ENCODE peak calls at places on chromosomes 16 and 17, in nine cellular contexts. C is prostate gland, K is astrocyte, E is cardiac muscle cell, T is mesothelial cell of epicardium, Q is adrenal gland, D is tibial nerve, G is OCI-LY7, A is HFFc6. N is an unnamed sample.

GRCh38 chr17:63516910-63517824 is 6.0 kb upstream of the KCNH6 start:
- DNase-seq in Q (peak), G (no peak), A (peak), E (peak), T (no peak), K (peak), D (no peak), C (no peak), N (no peak)

GRCh38 chr16:75578725-75579124 is 12.5 kb downstream of the GABARAPL2 start:
- DNase-seq in C (no peak), D (no peak), E (no peak), A (no peak), T (no peak), Q (no peak), K (peak), G (no peak), N (no peak)

GRCh38 chr17:2312736-2313135 is 9.0 kb downstream of the SRR start:
- DNase-seq in G (no peak), Q (no peak), D (no peak), A (no peak), E (no peak), T (no peak), K (no peak), C (no peak), N (no peak)

GRCh38 chr16:22253272-22253671 is 43.9 kb upstream of the POLR3E start:
- DNase-seq in A (no peak), Q (no peak), G (no peak), D (no peak), T (no peak), E (no peak), C (no peak), K (no peak), N (no peak)

GRCh38 chr17:2433696-2434095 is 32.8 kb upstream of the MNT start:
- DNase-seq in T (no peak), A (peak), D (no peak), G (no peak), K (peak), Q (no peak), E (no peak), C (no peak), N (no peak)

GRCh38 chr17:69451416-69452394 is 37.2 kb downstream of the MAP2K6 start:
- DNase-seq in Q (no peak), G (peak), T (no peak), C (no peak), E (no peak), A (no peak), K (no peak), D (no peak), N (no peak)

GRCh38 chr16:12449374-12449773 is 354.3 kb downstream of the CPPED1 start:
- DNase-seq in T (no peak), E (no peak), A (no peak), G (no peak), K (no peak), Q (no peak), D (no peak), C (no peak), N (no peak)

GRCh38 chr17:18117533-18117932 is 9.0 kb downstream of the MYO15A start:
- DNase-seq in C (no peak), E (no peak), G (no peak), Q (no peak), T (no peak), A (no peak), D (no peak), K (no peak), N (no peak)

GRCh38 chr16:73457851-73458250 is 409.9 kb upstream of the ZFHX3 start:
- DNase-seq in E (no peak), A (no peak), Q (no peak), K (no peak), D (no peak), T (no peak), C (no peak), G (no peak), N (no peak)

GRCh38 chr17:1398900-1399299 is 1.1 kb downstream of the YWHAE start:
- DNase-seq in C (peak), D (no peak), T (peak), K (no peak), Q (no peak), A (peak), E (peak), G (peak), N (no peak)

GRCh38 chr16:11347831-11348230 is 2.6 kb downstream of the RMI2 start:
- DNase-seq in T (no peak), G (no peak), E (no peak), Q (no peak), A (no peak), C (no peak), D (no peak), K (no peak), N (no peak)

GRCh38 chr17:78176548-78177025 is 8.2 kb downstream of the SYNGR2 start:
- DNase-seq in C (peak), G (peak), K (no peak), E (peak), Q (peak), T (peak), D (peak), A (peak), N (peak)

GRCh38 chr17:82909322-82909904 is 69.6 kb upstream of the ZNF750 start:
- DNase-seq in K (no peak), A (no peak), E (no peak), D (no peak), G (no peak), C (no peak), Q (no peak), T (no peak), N (no peak)

GRCh38 chr16:71666928-71667707 is 41.1 kb downstream of the MARVELD3 start:
- DNase-seq in T (no peak), D (no peak), K (no peak), E (no peak), A (no peak), Q (no peak), C (no peak), G (no peak), N (no peak)

GRCh38 chr17:42403150-42403549 is 14.9 kb upstream of the STAT3 start:
- DNase-seq in K (no peak), Q (no peak), G (peak), A (no peak), D (no peak), E (no peak), C (no peak), T (no peak), N (no peak)

GRCh38 chr16:12006637-12007036 is 30.1 kb downstream of the SNX29 start:
- DNase-seq in A (no peak), G (no peak), Q (no peak), K (no peak), E (no peak), T (no peak), D (no peak), C (no peak), N (no peak)

DNA sequence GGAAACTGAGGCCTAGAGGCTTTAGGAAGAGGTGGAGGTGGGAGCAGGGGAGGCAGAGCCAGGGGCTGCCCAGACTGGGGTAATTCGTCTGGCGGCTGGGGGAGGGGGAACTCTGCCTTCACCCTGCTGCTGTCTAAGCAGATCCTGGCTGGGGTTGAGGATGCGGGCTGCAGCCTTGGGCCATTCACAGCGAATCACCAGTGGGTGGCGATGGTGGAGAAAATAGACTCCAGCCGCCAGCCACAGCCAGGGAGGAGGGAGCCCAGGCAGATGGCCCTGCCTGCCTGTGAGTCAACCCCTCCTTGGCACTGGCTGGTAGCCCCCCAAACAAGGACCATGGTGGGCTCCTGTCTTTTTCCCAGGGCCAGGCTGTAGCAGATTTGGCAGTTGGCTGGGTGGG is 41.7 kb upstream of the CDH5 start:
- DNase-seq in K (peak), Q (no peak), T (no peak), D (no peak), A (peak), G (peak), C (no peak), E (peak), N (no peak)
- TF ChIP-seq CTCF in K (no peak), Q (no peak), T (no peak), D (no peak), A (peak), G (peak), C (no peak), E (peak), N (peak)

GRCh38 chr16:27191352-27191924 is 11.9 kb upstream of the KDM8 start:
- DNase-seq in C (no peak), Q (no peak), D (no peak), E (no peak), A (no peak), T (no peak), K (no peak), G (no peak), N (no peak)

GRCh38 chr16:27190316-27190871 is 12.9 kb upstream of the KDM8 start:
- DNase-seq in E (no peak), Q (no peak), K (no peak), C (no peak), A (no peak), G (no peak), D (no peak), T (no peak), N (no peak)

GRCh38 chr16:27195068-27195741 is 8.1 kb upstream of the KDM8 start:
- DNase-seq in E (no peak), Q (no peak), K (no peak), A (no peak), T (no peak), D (no peak), G (no peak), C (no peak), N (no peak)

GRCh38 chr16:27195941-27196595 is 7.3 kb upstream of the KDM8 start:
- DNase-seq in D (no peak), T (no peak), Q (no peak), G (no peak), E (no peak), K (no peak), A (no peak), C (no peak), N (no peak)

DNA sequence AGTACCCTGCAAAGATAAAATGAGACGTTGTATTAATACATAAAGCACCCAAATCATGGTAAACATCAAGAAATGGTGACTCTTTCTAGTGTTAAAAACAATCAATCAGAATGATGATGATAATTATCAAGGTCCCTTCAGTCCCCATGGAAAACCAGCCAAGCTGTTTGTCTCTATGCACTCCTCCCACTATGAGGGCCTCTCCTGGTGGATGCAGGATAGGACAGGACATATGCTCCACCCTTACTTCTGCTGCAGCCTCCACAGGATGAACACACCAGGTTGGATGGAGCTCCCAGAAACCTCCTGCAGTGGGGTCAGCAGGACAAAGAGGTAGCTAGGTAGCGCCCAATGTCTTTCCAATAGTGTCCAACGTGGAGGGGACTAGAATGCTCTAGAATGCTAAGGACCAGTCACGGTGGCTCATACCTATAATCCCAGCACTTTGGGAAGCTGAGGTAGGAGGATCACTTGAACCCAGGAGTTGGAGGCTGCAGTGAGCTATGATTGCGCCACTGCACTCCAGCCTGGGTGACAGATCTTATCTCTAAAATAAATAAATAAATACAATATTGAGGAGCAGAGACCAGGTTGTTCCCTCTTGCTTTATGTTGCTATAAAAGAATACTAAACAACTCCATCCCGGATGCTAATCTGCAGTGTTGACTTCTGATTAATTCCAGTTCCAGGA is 9.9 kb upstream of the KDM8 start:
- DNase-seq in C (no peak), D (no peak), G (no peak), K (no peak), A (peak), T (no peak), E (peak), Q (no peak), N (no peak)
- TF ChIP-seq CTCF in C (no peak), D (no peak), G (no peak), K (no peak), A (peak), T (no peak), E (peak), Q (no peak), N (no peak)

GRCh38 chr16:30615358-30616076 is 5.3 kb upstream of the ZNF689 start:
- DNase-seq in E (peak), K (no peak), C (peak), Q (peak), D (no peak), T (no peak), A (no peak), G (peak), N (no peak)
- TF ChIP-seq CTCF in E (peak), K (peak), C (peak), Q (peak), D (peak), T (peak), A (peak), G (peak), N (peak)

GRCh38 chr16:17461951-17462729 is 8.6 kb downstream of the XYLT1 start:
- DNase-seq in A (no peak), Q (no peak), K (no peak), D (no peak), C (no peak), T (no peak), G (peak), E (no peak), N (no peak)
- TF ChIP-seq CTCF in A (no peak), Q (no peak), K (no peak), D (no peak), C (no peak), T (no peak), G (peak), E (no peak), N (no peak)

DNA sequence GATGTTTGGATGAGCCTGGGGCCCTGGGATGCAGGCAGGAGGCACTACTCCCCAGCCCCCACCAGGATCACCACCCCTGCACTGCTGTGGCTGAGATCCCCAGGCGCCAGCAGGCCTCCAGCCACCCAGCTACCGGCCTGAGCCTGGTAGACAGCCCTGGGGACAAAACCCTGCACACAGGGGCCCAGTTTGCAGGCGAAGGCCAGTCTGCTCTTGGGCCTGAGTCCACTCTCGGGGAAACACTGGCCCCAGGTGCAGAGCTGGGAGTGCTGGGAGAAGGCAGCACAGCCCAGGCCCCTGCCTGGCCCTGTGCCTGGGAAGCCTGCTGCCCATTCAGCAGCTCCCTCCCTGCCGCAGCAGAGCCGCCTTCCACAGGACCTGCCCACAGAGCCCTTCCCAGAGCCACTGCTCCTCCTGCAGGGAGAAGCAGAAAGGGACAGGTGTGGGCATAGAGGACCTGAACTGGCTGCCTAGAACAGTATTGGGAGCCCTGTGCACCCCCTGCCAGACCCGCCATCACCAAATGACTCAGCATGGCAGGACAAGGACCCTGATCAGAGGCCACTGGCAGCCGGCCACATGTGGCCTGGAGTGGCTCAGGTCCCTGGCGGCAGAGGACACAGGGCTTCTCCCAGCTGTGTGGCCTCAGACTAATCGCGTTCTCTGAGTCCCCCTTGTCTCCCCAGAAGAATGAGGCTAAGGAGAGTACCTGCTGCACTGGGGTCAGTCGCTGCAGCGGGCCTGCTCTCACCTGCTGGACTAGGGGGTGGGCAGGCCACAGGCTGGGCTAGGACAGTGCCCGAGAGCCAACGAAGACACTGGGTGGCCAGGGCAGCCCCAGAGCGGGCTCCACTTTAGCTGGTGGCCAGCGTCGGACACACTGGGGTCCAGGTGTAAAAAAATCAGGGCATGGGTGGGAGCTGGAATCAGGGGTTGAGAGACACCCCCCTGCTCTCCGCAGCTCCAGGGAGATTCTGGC is 10.7 kb downstream of the MSRB1 start:
- DNase-seq in C (no peak), D (no peak), Q (peak), T (no peak), A (peak), G (no peak), K (no peak), E (no peak), N (no peak)
- TF ChIP-seq CTCF in C (peak), D (no peak), Q (no peak), T (no peak), A (no peak), G (no peak), K (no peak), E (peak), N (no peak)

GRCh38 chr17:50381260-50381815 is 8.3 kb downstream of the EME1 start:
- DNase-seq in D (no peak), E (no peak), C (no peak), A (no peak), K (no peak), Q (no peak), G (no peak), T (no peak), N (no peak)

GRCh38 chr17:50381920-50382319 is 8.9 kb downstream of the EME1 start:
- DNase-seq in A (no peak), G (no peak), C (no peak), D (no peak), K (no peak), T (no peak), E (no peak), Q (no peak), N (no peak)

GRCh38 chr17:50379733-50380132 is 6.7 kb downstream of the EME1 start:
- DNase-seq in G (no peak), K (no peak), D (no peak), C (no peak), A (no peak), Q (no peak), E (no peak), T (no peak), N (no peak)

GRCh38 chr17:50382931-50383330 is 9.9 kb downstream of the EME1 start:
- DNase-seq in T (no peak), E (no peak), D (no peak), K (no peak), A (no peak), G (no peak), C (no peak), Q (no peak), N (no peak)

DNA sequence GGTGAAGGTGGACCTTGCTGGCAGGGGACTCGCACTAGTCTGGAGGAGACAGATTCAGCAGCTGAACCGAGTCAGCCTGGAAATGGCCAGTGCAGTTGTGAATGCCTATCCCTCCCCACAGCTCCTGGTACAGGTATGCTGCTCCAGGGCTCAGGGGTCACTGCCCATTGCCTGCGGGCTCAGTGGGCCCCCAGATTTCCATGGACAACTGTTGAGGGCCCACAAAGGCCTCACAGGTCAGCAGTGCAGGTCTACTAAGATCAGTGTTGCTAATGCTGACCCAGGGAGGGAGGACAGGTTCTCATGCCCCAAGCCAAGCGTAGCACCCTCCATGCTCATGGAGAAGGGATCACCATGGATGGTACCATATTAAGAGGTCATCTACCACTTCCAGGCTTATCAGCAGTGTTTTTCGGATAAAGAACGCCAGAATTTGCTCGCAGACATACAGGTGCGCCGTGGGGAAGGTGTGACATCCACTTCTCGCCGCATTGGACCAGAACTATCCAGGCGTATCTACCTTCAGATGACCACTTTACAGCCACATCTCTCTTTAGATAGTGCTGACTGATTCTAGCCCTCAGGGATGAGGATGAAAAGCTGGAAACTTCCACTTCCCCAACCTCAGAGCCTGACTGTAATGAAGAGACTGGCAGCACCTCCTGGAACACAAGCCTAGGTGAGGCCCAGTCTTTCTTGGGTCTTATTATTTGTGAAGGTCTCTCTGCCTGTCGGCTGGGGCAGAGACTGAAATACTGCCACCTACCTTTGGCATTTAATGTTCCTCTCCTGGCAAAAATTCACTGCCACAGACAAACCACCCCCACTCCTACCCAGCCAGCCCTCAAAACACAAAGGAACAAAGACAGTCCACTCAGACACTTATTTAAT is 7.6 kb downstream of the EME1 start:
- DNase-seq in T (no peak), Q (no peak), G (no peak), D (no peak), A (no peak), C (no peak), K (no peak), E (no peak), N (no peak)
- TF ChIP-seq CTCF in T (no peak), Q (no peak), G (peak), D (no peak), A (peak), C (no peak), K (no peak), E (no peak), N (no peak)

DNA sequence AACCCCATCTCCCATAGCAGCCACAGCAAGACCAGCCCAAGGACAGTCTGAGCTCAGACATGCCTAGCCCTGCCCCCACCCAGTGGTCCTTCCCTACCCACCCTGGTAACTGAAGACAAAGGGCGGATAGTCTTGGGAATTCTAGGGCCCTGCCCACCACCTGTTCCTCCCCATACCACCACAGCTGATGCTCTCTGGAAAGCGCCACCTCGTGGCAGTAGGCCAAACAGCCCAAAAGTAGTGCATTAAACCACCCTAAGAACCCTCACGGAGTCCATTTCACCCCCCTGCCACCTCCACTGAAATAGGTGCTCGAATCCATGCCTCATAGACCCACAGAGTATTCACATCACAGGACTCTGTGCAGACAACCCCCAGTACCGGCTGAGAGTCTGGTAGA is 1021.4 kb downstream of the CDH8 start:
- DNase-seq in C (no peak), A (no peak), Q (no peak), E (no peak), T (no peak), G (peak), D (no peak), K (no peak), N (no peak)
- TF ChIP-seq CTCF in C (no peak), A (no peak), Q (no peak), E (no peak), T (no peak), G (peak), D (no peak), K (no peak), N (no peak)

DNA sequence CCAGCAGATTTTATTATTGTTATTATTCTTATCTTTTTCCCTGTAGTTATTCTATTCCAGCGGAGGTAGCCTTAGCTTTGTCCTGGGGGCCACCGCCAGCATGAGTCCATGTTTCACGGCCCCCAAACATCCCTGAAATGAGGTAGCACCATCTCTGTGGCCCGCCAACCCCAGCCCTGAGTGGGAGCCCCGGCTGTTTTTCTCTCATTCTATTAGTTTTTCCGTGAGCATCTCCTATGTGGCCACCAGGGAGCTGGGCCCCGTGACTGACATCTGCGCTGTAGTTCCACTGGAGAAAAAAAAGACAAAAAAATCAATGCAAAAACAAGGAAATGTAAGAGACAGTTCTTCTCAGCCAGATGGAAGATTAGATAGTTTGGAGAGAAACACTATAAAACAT is 43.5 kb upstream of the IL34 start:
- DNase-seq in K (no peak), C (no peak), Q (no peak), D (no peak), G (no peak), E (no peak), T (no peak), A (no peak), N (no peak)
- TF ChIP-seq CTCF in K (no peak), C (no peak), Q (no peak), D (no peak), G (no peak), E (no peak), T (no peak), A (no peak), N (no peak)